ENCODE peak calls at places on chromosome 13, in ten cellular contexts. J is AG04450; A is GM06990; H is hypothalamus; I is EL; O is naive thymus-derived CD8-positive, alpha-beta T cell; L is T follicular helper cell; C is NCI-H510A treated with DMSO at 0.1 percent for 48 hours; N is epithelial cell of esophagus; Y is stimulated activated CD4-positive, alpha-beta T cell treated with anti-CD3 and anti-CD28 coated beads, Interleukin-2, amount 100 ng/mL, for 48 hours. K is an unnamed sample.

GRCh38 chr13:19852766-19853165 is 10.7 kb downstream of the ZMYM5 start:
- DNase-seq in J (no peak), A (no peak), H (no peak), I (peak), O (no peak), L (no peak), C (no peak), N (no peak), Y (no peak), K (no peak)

GRCh38 chr13:29369060-29369743 is 226.3 kb downstream of the SLC7A1 start:
- DNase-seq in J (no peak), A (no peak), H (peak), I (peak), O (no peak), L (no peak), C (peak), N (peak), Y (no peak), K (no peak)

GRCh38 chr13:27919934-27920676 is at the start of gene PDX1:
- DNase-seq in J (no peak), A (no peak), H (no peak), I (peak), O (no peak), L (no peak), C (peak), N (peak), Y (no peak), K (no peak)

GRCh38 chr13:59444210-59444857 is 719.4 kb downstream of the DIAPH3 start:
- DNase-seq in J (no peak), A (no peak), H (no peak), I (no peak), O (no peak), L (no peak), C (no peak), N (no peak), Y (no peak), K (no peak)

GRCh38 chr13:71514900-71515598 is 352.0 kb downstream of the DACH1 start:
- DNase-seq in J (no peak), A (no peak), H (no peak), I (no peak), O (no peak), L (no peak), C (no peak), N (no peak), Y (no peak), K (no peak)

GRCh38 chr13:114070098-114070799 is 62.2 kb downstream of the RASA3 start:
- DNase-seq in J (no peak), A (no peak), H (no peak), I (no peak), O (no peak), L (no peak), C (no peak), N (no peak), Y (no peak), K (peak)

GRCh38 chr13:78382481-78382880 is 220.9 kb downstream of the POU4F1 start:
- DNase-seq in J (no peak), A (no peak), H (no peak), I (no peak), O (no peak), L (no peak), C (no peak), N (no peak), Y (no peak), K (no peak)

GRCh38 chr13:48571121-48571901 is 38.4 kb upstream of the RCBTB2 start:
- DNase-seq in J (peak), A (no peak), H (peak), I (peak), O (no peak), L (no peak), C (no peak), N (no peak), Y (no peak), K (no peak)

GRCh38 chr13:102799544-102800144 is 725 bp downstream of the BIVM start:
- DNase-seq in J (no peak), A (no peak), H (peak), I (no peak), O (no peak), L (no peak), C (no peak), N (no peak), Y (no peak), K (no peak)

GRCh38 chr13:47508518-47509228 is 492.4 kb downstream of the SUCLA2 start:
- DNase-seq in J (no peak), A (no peak), H (no peak), I (no peak), O (no peak), L (no peak), C (no peak), N (peak), Y (no peak), K (no peak)

GRCh38 chr13:36920612-36921185 is 661 bp upstream of the SMAD9 start:
- DNase-seq in J (no peak), A (no peak), H (no peak), I (peak), O (no peak), L (no peak), C (no peak), N (no peak), Y (no peak), K (no peak)

GRCh38 chr13:97028441-97029299 is 34.4 kb upstream of the OXGR1 start:
- DNase-seq in J (no peak), A (peak), H (peak), I (peak), O (no peak), L (no peak), C (peak), N (peak), Y (peak), K (peak)

GRCh38 chr13:41196620-41197019 is 2.3 kb upstream of the KBTBD7 start:
- DNase-seq in J (no peak), A (no peak), H (no peak), I (peak), O (no peak), L (no peak), C (no peak), N (peak), Y (no peak), K (no peak)

GRCh38 chr13:97460004-97460756 is 26.2 kb downstream of the RAP2A start:
- DNase-seq in J (no peak), A (peak), H (no peak), I (no peak), O (no peak), L (no peak), C (no peak), N (no peak), Y (no peak), K (no peak)

GRCh38 chr13:110911880-110912279 is 3.0 kb downstream of the ANKRD10 start:
- DNase-seq in J (no peak), A (no peak), H (no peak), I (peak), O (no peak), L (no peak), C (no peak), N (peak), Y (no peak), K (no peak)

GRCh38 chr13:109813663-109814062 is 27.3 kb upstream of the IRS2 start:
- DNase-seq in J (no peak), A (no peak), H (no peak), I (no peak), O (no peak), L (no peak), C (no peak), N (no peak), Y (no peak), K (no peak)

GRCh38 chr13:82800391-82800790 is 1081.9 kb downstream of the SLITRK1 start:
- DNase-seq in J (no peak), A (no peak), H (no peak), I (peak), O (no peak), L (no peak), C (no peak), N (peak), Y (no peak), K (no peak)

GRCh38 chr13:101706651-101707050 is 254.2 kb downstream of the ITGBL1 start:
- DNase-seq in J (peak), A (no peak), H (no peak), I (peak), O (no peak), L (no peak), C (no peak), N (peak), Y (no peak), K (no peak)

GRCh38 chr13:99354371-99354951 is 47.3 kb upstream of the GPR183 start:
- DNase-seq in J (no peak), A (peak), H (no peak), I (peak), O (no peak), L (no peak), C (no peak), N (peak), Y (no peak), K (no peak)

GRCh38 chr13:37109080-37109678 is 3.7 kb upstream of the CSNK1A1L start:
- DNase-seq in J (peak), A (no peak), H (no peak), I (peak), O (no peak), L (no peak), C (peak), N (peak), Y (no peak), K (peak)

GRCh38 chr13:27005556-27005955 is 166.1 kb downstream of the USP12 start:
- DNase-seq in J (no peak), A (no peak), H (peak), I (no peak), O (no peak), L (no peak), C (peak), N (no peak), Y (no peak), K (no peak)